ENCODE peak calls at places on chromosomes 5 and 9, in five cellular contexts. K is H9, W is brain microvascular endothelial cell, X is GM12865, A is ascending aorta. S is an unnamed sample.

GRCh38 chr5:72109625-72110024 is 2.4 kb downstream of the MAP1B start:
- DNase-seq in K (no peak), W (peak), X (no peak), A (peak), S (peak)

GRCh38 chr5:149228610-149229297 is 42.9 kb upstream of the AFAP1L1 start:
- DNase-seq in K (peak), W (peak), X (no peak), A (peak), S (peak)

GRCh38 chr9:131698715-131699053 is 41.2 kb downstream of the RAPGEF1 start:
- DNase-seq in K (no peak), W (no peak), X (no peak), A (no peak), S (no peak)

GRCh38 chr5:167061695-167062094 is 1229.8 kb upstream of the WWC1 start:
- DNase-seq in K (no peak), W (no peak), X (no peak), A (no peak), S (no peak)

GRCh38 chr5:177232761-177233160 is 70.8 kb downstream of the RAB24 start:
- DNase-seq in K (no peak), W (peak), X (no peak), A (no peak), S (no peak)

GRCh38 chr9:110714314-110714713 is 45.7 kb downstream of the MUSK start:
- DNase-seq in K (no peak), W (no peak), X (no peak), A (no peak), S (no peak)

GRCh38 chr9:126979461-126979860 is 64.9 kb downstream of the RALGPS1 start:
- DNase-seq in K (no peak), W (no peak), X (no peak), A (no peak), S (no peak)

GRCh38 chr9:29806941-29807625 is 2233.8 kb upstream of the C9orf72 start:
- DNase-seq in K (no peak), W (no peak), X (no peak), A (no peak), S (no peak)

GRCh38 chr9:20558609-20559016 is 63.7 kb downstream of the MLLT3 start:
- DNase-seq in K (no peak), W (peak), X (peak), A (no peak), S (peak)

GRCh38 chr9:120439147-120439546 is 140.8 kb downstream of the CDK5RAP2 start:
- DNase-seq in K (peak), W (no peak), X (peak), A (no peak), S (peak)

GRCh38 chr5:171157775-171158174 is 151.3 kb upstream of the TLX3 start:
- DNase-seq in K (no peak), W (no peak), X (no peak), A (no peak), S (no peak)

GRCh38 chr5:118616281-118616680 is 372.1 kb downstream of the DTWD2 start:
- DNase-seq in K (no peak), W (no peak), X (peak), A (no peak), S (no peak)

GRCh38 chr5:118605761-118606160 is 382.6 kb downstream of the DTWD2 start:
- DNase-seq in K (no peak), W (no peak), X (peak), A (no peak), S (no peak)

GRCh38 chr5:118614701-118615475 is 373.5 kb downstream of the DTWD2 start:
- DNase-seq in K (no peak), W (no peak), X (no peak), A (no peak), S (no peak)

GRCh38 chr5:118606940-118607339 is 381.4 kb downstream of the DTWD2 start:
- DNase-seq in K (no peak), W (no peak), X (no peak), A (no peak), S (no peak)

GRCh38 chr5:118611332-118611945 is 376.9 kb downstream of the DTWD2 start:
- DNase-seq in K (peak), W (peak), X (peak), A (no peak), S (peak)
- TF ChIP-seq CTCF in K (peak), W (peak), X (peak), A (no peak), S (peak)

GRCh38 chr9:95336281-95336680 is 18.8 kb upstream of the FANCC start:
- DNase-seq in K (peak), W (no peak), X (peak), A (no peak), S (peak)
- TF ChIP-seq CTCF in K (peak), W (peak), X (peak), A (peak), S (peak)

DNA sequence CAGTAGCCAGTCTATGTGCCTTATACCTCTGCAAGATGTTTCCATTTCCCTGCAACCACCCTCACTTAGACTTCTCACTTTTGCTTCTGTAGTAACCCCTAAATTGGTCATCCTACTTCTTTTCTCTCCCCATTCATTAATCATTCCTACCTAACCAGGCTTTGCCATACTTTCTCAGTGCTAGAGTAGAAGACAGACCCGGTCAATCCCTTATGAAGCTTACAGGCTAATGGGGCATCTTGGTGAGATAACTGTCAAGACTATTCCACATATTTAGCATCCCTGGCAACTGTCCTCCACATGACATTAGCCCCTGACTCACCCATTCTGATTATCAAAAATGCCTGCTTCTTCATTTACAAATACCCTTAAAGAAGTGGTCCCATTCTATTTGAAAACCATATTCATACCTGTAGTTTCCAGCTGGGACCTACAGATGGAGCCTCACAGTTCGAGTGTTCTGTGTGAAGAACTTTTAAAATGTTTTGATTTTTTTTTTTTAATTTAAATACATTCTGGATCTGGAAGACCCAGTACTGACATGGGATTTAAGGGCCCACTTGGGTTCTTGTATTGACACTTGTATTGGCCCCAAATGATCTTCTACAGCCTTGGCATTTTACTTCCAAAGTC is 21.0 kb downstream of the F2RL2 start:
- DNase-seq in K (no peak), W (peak), X (no peak), A (no peak), S (no peak)
- TF ChIP-seq CTCF in K (peak), W (peak), X (no peak), A (no peak), S (no peak)

GRCh38 chr9:78811562-78812276 is 514.8 kb downstream of the PSAT1 start:
- DNase-seq in K (no peak), W (peak), X (no peak), A (no peak), S (no peak)

GRCh38 chr9:78806492-78807160 is 509.7 kb downstream of the PSAT1 start:
- DNase-seq in K (no peak), W (no peak), X (no peak), A (no peak), S (no peak)

GRCh38 chr9:78807286-78807685 is 510.4 kb downstream of the PSAT1 start:
- DNase-seq in K (no peak), W (no peak), X (no peak), A (no peak), S (no peak)

GRCh38 chr9:78812665-78813064 is 515.7 kb downstream of the PSAT1 start:
- DNase-seq in K (no peak), W (no peak), X (no peak), A (no peak), S (no peak)

DNA sequence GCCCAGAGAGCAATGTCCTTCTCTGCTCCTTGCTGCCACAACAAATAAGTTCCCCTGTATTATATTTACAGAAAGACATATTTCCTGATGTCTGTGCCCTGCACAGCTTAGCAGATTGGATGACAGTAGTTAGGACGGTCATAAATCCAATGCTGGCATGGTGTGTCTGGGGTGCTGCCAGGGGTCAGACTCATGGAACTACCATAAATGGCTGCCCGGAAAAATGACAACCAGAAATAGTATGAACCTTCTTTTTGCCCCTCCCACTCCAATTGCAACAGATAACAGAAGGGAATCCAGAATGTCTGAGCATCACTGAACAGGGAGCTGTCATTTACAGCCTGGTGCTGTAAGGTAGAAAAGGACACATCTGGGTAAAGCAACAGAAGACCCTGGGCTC is 511.2 kb downstream of the PSAT1 start:
- DNase-seq in K (no peak), W (no peak), X (no peak), A (no peak), S (no peak)
- TF ChIP-seq CTCF in K (no peak), W (no peak), X (no peak), A (no peak), S (no peak)

GRCh38 chr5:2993771-2994170 is 242.3 kb upstream of the IRX2 start:
- DNase-seq in K (no peak), W (no peak), X (no peak), A (no peak), S (no peak)

GRCh38 chr5:2992806-2993205 is 241.3 kb upstream of the IRX2 start:
- DNase-seq in K (no peak), W (no peak), X (no peak), A (no peak), S (no peak)

GRCh38 chr5:2995035-2995434 is 243.6 kb upstream of the IRX2 start:
- DNase-seq in K (no peak), W (no peak), X (no peak), A (no peak), S (no peak)

GRCh38 chr5:2991884-2992283 is 240.4 kb upstream of the IRX2 start:
- DNase-seq in K (no peak), W (no peak), X (no peak), A (no peak), S (no peak)

DNA sequence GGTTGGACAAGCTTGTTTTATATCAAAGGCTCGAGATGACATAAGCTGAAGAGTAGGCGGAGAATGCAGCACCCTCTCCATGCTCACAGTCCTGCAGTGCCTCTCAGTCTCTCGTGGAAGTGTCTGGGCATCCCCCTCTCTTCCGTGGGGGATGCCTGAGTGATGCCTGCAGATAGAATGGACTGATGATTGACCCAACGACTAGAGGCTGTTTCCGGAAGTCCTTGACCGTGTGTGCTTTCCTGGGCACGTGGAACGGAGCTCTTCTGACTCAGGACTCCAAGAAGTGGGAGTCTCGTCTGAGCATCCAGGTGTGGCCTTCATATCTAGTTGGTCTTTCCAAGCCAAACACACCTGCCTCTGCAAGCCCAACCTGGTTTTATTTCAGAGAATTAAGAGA is 241.8 kb upstream of the IRX2 start:
- DNase-seq in K (no peak), W (no peak), X (no peak), A (no peak), S (no peak)
- TF ChIP-seq CTCF in K (no peak), W (no peak), X (no peak), A (no peak), S (no peak)

DNA sequence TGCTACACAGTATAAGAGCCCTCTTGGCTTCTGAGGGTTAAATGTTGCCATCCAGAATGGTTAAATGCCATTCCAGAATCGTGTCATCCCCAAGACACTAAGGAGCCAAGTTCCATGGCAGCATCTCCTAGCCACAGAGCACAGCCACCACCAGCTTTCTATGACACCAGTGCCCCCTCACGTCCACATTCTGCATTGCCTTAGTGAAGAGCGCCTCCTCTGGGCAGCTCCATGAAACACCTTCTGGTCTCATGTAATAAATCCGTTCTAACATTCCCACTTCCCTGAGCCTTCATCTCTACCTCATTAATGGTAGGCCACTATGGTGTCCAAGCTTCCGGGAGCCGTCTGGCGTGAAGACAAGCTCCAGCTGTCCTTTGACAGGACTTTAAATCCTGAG is 12.4 kb downstream of the CBY3 start:
- DNase-seq in K (peak), W (peak), X (peak), A (no peak), S (peak)
- TF ChIP-seq CTCF in K (peak), W (peak), X (peak), A (peak), S (peak)

DNA sequence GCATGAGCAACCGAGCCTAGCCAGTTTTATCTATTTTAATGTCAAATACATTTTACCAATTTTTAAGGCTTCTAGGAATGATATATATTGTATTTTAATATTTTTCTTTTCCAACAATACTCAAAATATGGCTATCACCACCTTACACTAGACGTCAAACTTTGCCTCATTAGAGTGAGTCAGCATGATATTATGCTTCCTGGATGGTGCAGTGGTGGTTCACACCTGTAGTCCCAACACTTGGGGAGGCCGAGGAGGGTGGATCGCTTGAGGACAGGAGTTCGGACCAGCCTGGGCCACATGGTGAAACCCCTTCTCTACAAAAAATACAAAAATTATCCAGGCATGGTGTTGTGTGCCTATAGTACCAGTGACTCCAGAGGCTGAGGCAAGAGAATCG is 7.3 kb upstream of the CDC14B start:
- DNase-seq in K (no peak), W (no peak), X (no peak), A (no peak), S (no peak)
- TF ChIP-seq CTCF in K (no peak), W (no peak), X (no peak), A (no peak), S (no peak)

GRCh38 chr9:92666236-92666635 is 3.7 kb downstream of the IPPK start:
- DNase-seq in K (no peak), W (no peak), X (no peak), A (peak), S (no peak)
- TF ChIP-seq CTCF in K (no peak), W (no peak), X (no peak), A (no peak), S (no peak)